ENCODE peak calls at places on chromosomes 1 and 21, in four cellular contexts. L is adrenal gland, W is thoracic aorta, C is ovary. G is an unnamed sample.

GRCh38 chr1:106721779-106722178 is 334.7 kb upstream of the PRMT6 start:
- DNase-seq in W (no peak), L (no peak), C (no peak), G (no peak)

GRCh38 chr1:40768146-40768990 is 15.2 kb upstream of the KCNQ4 start:
- DNase-seq in C (no peak), W (no peak), L (peak), G (no peak)

GRCh38 chr1:169999357-169999756 is 75.1 kb downstream of the KIFAP3 start:
- DNase-seq in W (no peak), C (no peak), L (no peak), G (no peak)

GRCh38 chr21:32728455-32729237 is 833 bp upstream of the SYNJ1 start:
- DNase-seq in W (no peak), L (no peak), C (no peak), G (no peak)

GRCh38 chr1:86774305-86775304 is 70.2 kb downstream of the SH3GLB1 start:
- DNase-seq in W (peak), C (peak), L (peak), G (peak)

GRCh38 chr1:9630331-9631081 is 21.0 kb upstream of the PIK3CD start:
- DNase-seq in C (no peak), L (no peak), W (no peak), G (no peak)

GRCh38 chr1:212718499-212718898 is 18.9 kb upstream of the BATF3 start:
- DNase-seq in C (no peak), W (no peak), L (no peak), G (no peak)

GRCh38 chr1:39646232-39647081 is 7.0 kb upstream of the HEYL start:
- DNase-seq in L (peak), W (no peak), C (peak), G (peak)

GRCh38 chr1:88946845-88947244 is 45.6 kb downstream of the KYAT3 start:
- DNase-seq in L (no peak), C (no peak), W (no peak), G (no peak)

GRCh38 chr1:247961796-247962195 is 3.2 kb upstream of the OR2AK2 start:
- DNase-seq in W (no peak), C (no peak), L (no peak), G (no peak)

GRCh38 chr21:29189358-29189757 is 58.9 kb downstream of the MAP3K7CL start:
- DNase-seq in C (no peak), W (no peak), L (no peak), G (no peak)

GRCh38 chr21:42737969-42738590 is 84.7 kb downstream of the PDE9A start:
- DNase-seq in C (peak), L (peak), W (no peak), G (peak)

GRCh38 chr1:159577446-159577845 is 10.2 kb upstream of the APCS start:
- DNase-seq in L (no peak), W (no peak), C (no peak), G (no peak)

GRCh38 chr1:115118086-115118485 is 28.8 kb upstream of the TSPAN2 start:
- DNase-seq in L (no peak), W (no peak), C (no peak), G (no peak)

DNA sequence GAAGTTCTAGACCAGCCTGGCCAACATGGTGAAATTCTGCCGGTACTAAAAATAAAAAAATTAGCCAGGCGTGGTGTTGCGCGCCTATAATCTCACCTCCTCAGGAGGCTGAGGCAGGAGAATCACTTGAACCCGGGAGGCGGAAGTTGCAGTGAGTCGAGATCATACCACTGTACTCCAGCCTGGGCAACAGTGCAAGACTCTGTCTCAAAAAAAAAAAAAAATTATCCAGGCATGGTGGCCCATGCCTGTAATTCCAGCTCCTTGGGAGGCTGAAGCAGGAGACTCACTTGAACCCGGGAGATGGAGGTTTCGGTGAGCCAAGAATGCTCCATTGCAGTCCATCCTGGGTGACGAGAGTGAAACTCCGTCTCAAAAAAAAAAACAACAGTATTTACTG is 18.5 kb upstream of the RAB42 start:
- DNase-seq in W (no peak), C (no peak), L (no peak), G (no peak)
- H3K27ac ChIP-seq in W (no peak), C (no peak), L (no peak), G (no peak)

GRCh38 chr1:243926803-243927245 is 76.8 kb upstream of the AKT3 start:
- DNase-seq in C (no peak), W (no peak), L (no peak), G (no peak)
- H3K27ac ChIP-seq in C (no peak), W (no peak), L (no peak), G (no peak)

GRCh38 chr21:17442174-17442573 is 70.7 kb upstream of the CXADR start:
- DNase-seq in C (no peak), W (no peak), L (no peak), G (no peak)
- H3K27ac ChIP-seq in C (no peak), W (no peak), L (no peak), G (peak)

GRCh38 chr1:198118136-198118535 is 38.7 kb upstream of the NEK7 start:
- DNase-seq in C (peak), L (peak), W (peak), G (peak)
- H3K27ac ChIP-seq in C (no peak), L (no peak), W (peak), G (no peak)

DNA sequence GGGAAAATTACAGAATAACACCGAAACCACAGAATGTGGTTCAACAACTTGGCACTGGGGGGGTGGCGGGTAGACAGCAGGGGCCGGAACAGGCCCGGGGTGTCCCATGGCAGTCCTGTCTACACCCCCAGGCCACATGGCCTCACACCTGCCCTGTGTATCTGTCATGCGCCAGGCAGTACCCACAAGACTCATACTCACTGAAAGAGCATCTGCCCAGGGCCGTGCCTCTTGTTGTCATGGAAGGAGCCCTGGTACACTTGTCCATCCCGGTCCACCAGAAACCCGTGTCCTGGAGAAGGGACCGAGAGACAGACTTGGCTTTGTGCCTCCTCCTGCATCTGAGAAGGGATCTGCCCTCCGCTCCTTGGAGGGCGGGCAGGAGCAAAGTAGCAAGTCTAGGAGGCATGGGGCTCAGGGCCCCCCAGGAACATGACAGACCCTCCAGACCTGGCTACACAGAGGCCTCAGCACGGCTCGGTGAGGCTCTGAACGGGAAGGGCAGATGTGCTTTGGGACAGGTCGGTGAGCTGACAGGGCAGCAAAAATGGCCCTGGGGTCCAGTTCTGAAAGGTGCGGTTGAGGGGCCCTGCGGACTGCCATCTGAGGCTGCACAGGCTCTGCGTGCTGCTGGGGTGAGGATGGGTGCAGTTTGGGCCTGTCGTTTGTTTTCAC is 5.6 kb downstream of the MORN1 start:
- DNase-seq in W (no peak), C (peak), L (peak), G (no peak)
- H3K27ac ChIP-seq in W (no peak), C (no peak), L (no peak), G (no peak)

DNA sequence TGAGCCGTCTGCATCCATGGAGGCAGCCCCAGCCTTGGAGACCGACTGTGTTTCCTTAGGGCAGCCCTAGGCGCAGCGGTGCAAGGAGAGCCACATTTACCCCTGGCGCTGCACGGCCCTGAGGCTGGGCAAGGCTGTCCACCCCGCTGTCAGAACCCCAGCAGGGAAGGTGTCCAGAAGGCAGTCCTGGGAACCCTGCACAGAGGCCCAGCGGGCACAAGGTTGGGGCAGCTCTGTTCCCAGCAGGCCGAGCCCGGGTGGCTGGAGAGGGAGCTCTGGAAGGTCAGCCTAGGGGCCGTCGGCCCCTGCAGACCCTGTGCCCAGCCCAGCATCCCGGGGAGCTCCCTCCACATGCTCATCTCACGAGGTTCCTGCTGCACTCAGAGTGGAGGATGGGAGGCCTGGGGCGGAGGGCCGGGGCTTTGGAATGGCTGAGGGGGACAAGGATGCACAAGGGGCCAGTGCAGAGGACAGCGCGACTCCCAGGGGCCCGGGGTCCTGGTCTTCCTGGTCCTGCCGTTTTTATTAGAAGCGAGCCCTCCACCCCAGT is 19.9 kb upstream of the SAMD11 start:
- DNase-seq in L (peak), W (no peak), C (peak), G (no peak)
- H3K27ac ChIP-seq in L (no peak), W (no peak), C (no peak), G (no peak)

DNA sequence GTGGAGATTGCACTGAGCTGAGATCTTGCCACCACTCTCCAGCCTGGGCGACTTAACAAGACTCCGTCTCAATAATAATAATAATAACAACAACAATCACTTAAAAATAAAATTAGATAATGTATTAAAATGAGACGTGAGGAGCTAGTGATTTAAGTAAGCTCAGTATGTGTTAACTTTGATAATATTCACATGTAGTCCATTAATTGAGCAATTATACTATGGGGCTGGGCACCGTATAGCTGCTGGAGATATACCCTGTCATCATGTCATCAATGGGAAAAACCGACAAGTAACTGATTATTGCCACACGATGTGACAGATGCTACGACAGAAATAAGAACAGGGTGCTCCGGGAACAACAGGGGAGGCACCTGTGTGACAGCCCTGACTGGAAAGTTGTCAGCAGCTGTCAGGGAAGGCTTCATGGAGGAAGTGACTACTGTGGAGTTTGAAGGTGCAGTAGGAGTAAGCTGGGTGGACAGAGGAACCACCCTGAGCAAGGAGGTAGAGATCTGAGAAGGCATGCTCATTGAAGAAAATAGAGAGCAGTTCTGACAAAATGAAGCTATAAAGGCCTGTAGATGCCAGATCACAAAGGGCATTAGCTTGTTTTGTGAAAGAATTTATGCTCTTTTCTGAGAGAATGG is 921 bp upstream of the CAMSAP2 start:
- DNase-seq in L (no peak), C (no peak), W (no peak), G (no peak)
- H3K27ac ChIP-seq in L (peak), C (peak), W (peak), G (peak)